ENCODE peak calls at places on chromosomes 13 and 19, in four cellular contexts. Z, N, Q and M are unnamed samples.

GRCh38 chr13:24500977-24501376 is 11.6 kb downstream of the PARP4 start:
- DNase-seq in Z (no peak), N (no peak), Q (no peak), M (no peak)

GRCh38 chr13:110306340-110306959 is 507 bp downstream of the COL4A1 start:
- DNase-seq in Z (no peak), N (no peak), Q (peak; percentile 77), M (no peak)

GRCh38 chr13:112617754-112618375 is 29.9 kb upstream of the TUBGCP3 start:
- DNase-seq in Z (no peak), N (no peak), Q (no peak), M (no peak)

GRCh38 chr19:32674959-32675719 is at the start of gene ANKRD27:
- DNase-seq in Z (peak; percentile 97), N (peak; percentile 98), Q (peak; percentile 99), M (peak; percentile 97)

GRCh38 chr19:31352296-31352781 is 3.1 kb upstream of the TSHZ3 start:
- DNase-seq in Z (no peak), N (no peak), Q (no peak), M (no peak)

GRCh38 chr13:110187501-110188161 is 119.3 kb downstream of the COL4A1 start:
- DNase-seq in Z (peak; percentile 73), N (no peak), Q (no peak), M (no peak)

GRCh38 chr19:55212447-55212846 is 3.1 kb upstream of the PTPRH start:
- DNase-seq in Z (no peak), N (no peak), Q (no peak), M (no peak)

GRCh38 chr13:40981361-40981760 is 37.8 kb downstream of the ELF1 start:
- DNase-seq in Z (no peak), N (no peak), Q (no peak), M (no peak)

GRCh38 chr19:32720216-32720935 is 809 bp downstream of the TDRD12 start:
- DNase-seq in Z (no peak), N (no peak), Q (no peak), M (no peak)

GRCh38 chr13:79988573-79988972 is 352.4 kb downstream of the SPRY2 start:
- DNase-seq in Z (no peak), N (no peak), Q (no peak), M (no peak)

GRCh38 chr19:34355201-34355600 is 9.8 kb upstream of the GPI start:
- DNase-seq in Z (no peak), N (no peak), Q (no peak), M (no peak)

GRCh38 chr19:17214531-17215124 is 529 bp upstream of the USE1 start:
- DNase-seq in Z (no peak), N (no peak), Q (no peak), M (no peak)

GRCh38 chr13:113211774-113212173 is 2.4 kb downstream of the CUL4A start:
- DNase-seq in Z (no peak), N (no peak), Q (no peak), M (no peak)

GRCh38 chr13:25911020-25911419 is 140.8 kb downstream of the SHISA2 start:
- DNase-seq in Z (no peak), N (no peak), Q (no peak), M (no peak)

GRCh38 chr13:46329624-46330023 is 57.4 kb downstream of the RUBCNL start:
- DNase-seq in Z (no peak), N (no peak), Q (no peak), M (no peak)

GRCh38 chr13:113113846-113114271 is 8.3 kb downstream of the F7 start:
- DNase-seq in Z (no peak), N (no peak), Q (peak; percentile 79), M (no peak)

GRCh38 chr19:6484251-6484650 is 2.7 kb upstream of the DENND1C start:
- DNase-seq in Z (no peak), N (no peak), Q (no peak), M (no peak)

GRCh38 chr19:55348317-55349034 is 6.0 kb downstream of the COX6B2 start:
- DNase-seq in Z (no peak), N (no peak), Q (no peak), M (peak; percentile 43)

GRCh38 chr19:38736036-38736412 is 8.2 kb downstream of the CAPN12 start:
- DNase-seq in Z (peak; percentile 29), N (peak; percentile 82), Q (no peak), M (peak; percentile 63)

GRCh38 chr19:52188822-52189744 is 769 bp upstream of the PPP2R1A start:
- DNase-seq in Z (no peak), N (no peak), Q (peak; percentile 87), M (no peak)

GRCh38 chr19:10747271-10747670 is 29.4 kb downstream of the DNM2 start:
- DNase-seq in Z (no peak), N (no peak), Q (no peak), M (no peak)

GRCh38 chr19:6233051-6233826 is 46.5 kb downstream of the MLLT1 start:
- DNase-seq in Z (peak; percentile 87), N (no peak), Q (no peak), M (peak; percentile 58)

GRCh38 chr19:57813919-57814504 is 701 bp downstream of the ZNF552 start:
- DNase-seq in Z (no peak), N (no peak), Q (peak; percentile 72), M (no peak)

GRCh38 chr13:51584731-51585191 is 499 bp downstream of the WDFY2 start:
- DNase-seq in Z (peak; percentile 46), N (peak; percentile 85), Q (peak; percentile 86), M (peak; percentile 63)

GRCh38 chr13:92807343-92807742 is 419.3 kb upstream of the GPC6 start:
- DNase-seq in Z (no peak), N (no peak), Q (no peak), M (no peak)

GRCh38 chr19:13301627-13302334 is 151.6 kb downstream of the IER2 start:
- DNase-seq in Z (no peak), N (no peak), Q (no peak), M (no peak)
- H3K27me3 ChIP-seq in Z (peaks cover 30% of the 10 kb centered on the region), N (peaks cover 15% of the 10 kb centered on the region), Q (peaks cover 61% of the 10 kb centered on the region), M (no peaks in the 10 kb centered on the region)

DNA sequence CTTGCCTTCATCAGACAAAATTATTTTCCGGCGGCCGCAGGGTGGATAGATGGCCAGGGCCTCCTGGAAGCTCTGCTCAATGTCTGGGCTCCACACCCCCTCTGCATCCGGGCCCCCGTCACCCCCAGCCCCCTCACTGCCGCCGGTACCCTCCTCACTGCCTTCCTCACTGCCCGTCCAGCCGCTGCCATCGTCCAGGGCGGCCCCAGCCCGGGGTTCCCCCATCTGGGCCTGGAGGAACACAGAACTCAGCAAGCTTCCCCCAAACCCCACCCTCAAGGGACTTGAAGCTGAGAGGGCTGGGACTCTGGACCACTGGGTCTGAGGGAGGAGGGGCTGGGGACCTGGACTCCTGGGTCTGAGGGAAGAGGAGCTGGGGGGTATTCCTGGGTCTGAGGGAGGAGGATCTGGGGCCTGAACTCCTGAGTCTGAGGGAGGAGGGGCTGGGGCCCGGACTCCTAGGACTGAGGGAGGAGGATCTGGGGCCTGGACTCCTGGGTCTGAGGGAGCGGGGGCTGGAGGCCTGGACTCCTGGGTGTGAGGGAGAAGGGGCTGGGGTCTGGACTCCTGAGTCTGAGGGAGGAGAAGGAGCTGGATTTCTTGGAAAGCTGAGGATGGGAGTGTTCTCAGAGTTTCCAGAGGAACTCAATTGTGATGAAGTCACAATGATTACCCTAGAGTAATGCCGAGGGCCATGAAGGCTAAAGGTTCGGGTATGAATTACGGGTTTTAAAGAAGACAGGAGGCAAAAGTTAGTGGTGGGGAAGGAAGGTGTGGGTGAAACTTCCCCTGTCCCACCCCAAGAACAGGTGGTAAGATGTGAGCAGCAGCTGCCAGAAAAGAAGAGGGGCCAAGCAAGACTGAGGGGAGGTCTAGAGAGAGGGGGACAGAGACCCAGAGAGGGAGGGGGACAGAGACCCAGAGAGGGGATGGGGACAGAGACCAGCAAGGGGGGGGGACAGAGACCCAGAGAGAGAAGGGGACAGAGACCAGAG is 2.1 kb downstream of the TEAD2 start:
- DNase-seq in Z (no peak), N (no peak), Q (no peak), M (no peak)
- H3K27me3 ChIP-seq in Z (peaks cover 31% of the 10 kb centered on the region), N (peaks cover 14% of the 10 kb centered on the region), Q (no peaks in the 10 kb centered on the region), M (no peaks in the 10 kb centered on the region)

DNA sequence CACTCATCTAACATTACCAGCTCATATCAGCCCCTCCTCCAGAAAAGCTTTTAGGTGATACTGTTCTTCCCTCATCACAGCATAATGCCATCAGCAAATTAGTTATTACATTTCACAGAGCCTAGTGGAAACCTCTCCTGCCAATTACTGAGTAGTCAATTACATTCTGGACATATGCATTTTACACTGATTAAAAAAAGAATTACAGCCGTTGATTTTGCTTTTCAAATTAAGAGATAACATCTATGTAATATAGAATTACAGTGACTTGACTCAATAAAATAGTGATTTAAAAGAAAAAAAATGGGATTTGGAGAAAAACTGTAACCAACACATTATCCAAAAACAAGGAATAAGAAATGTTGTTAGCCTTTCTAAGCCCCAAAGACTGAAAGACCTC is 542.1 kb downstream of the UQCRFS1 start:
- DNase-seq in Z (no peak), N (no peak), Q (no peak), M (no peak)
- H3K27me3 ChIP-seq in Z (no peaks in the 10 kb centered on the region), N (no peaks in the 10 kb centered on the region), Q (no peaks in the 10 kb centered on the region), M (no peaks in the 10 kb centered on the region)

GRCh38 chr13:94711561-94712286 is 621 bp downstream of the SOX21 start:
- DNase-seq in Z (no peak), N (no peak), Q (no peak), M (no peak)
- H3K27me3 ChIP-seq in Z (peaks cover 100% of the 10 kb centered on the region), N (peaks cover 38% of the 10 kb centered on the region), Q (peaks cover 85% of the 10 kb centered on the region), M (peaks cover 30% of the 10 kb centered on the region)

GRCh38 chr13:43830481-43830873 is 43.7 kb upstream of the ENOX1 start:
- DNase-seq in Z (no peak), N (no peak), Q (no peak), M (no peak)
- H3K27me3 ChIP-seq in Z (no peaks in the 10 kb centered on the region), N (no peaks in the 10 kb centered on the region), Q (no peaks in the 10 kb centered on the region), M (no peaks in the 10 kb centered on the region)